ENCODE peak calls at places on chromosomes 6 and 20, in five cellular contexts. Z, O, H, T and F are unnamed samples.

GRCh38 chr6:142942805-142943227 is 2.2 kb downstream of the HIVEP2 start:
- DNase-seq in Z (no peak), O (peak), H (peak), T (no peak), F (peak)

GRCh38 chr6:11965499-11965898 is 46.6 kb upstream of the HIVEP1 start:
- DNase-seq in Z (no peak), O (no peak), H (no peak), T (no peak), F (peak)

GRCh38 chr6:115870464-115870863 is 190.2 kb downstream of the FRK start:
- DNase-seq in Z (no peak), O (no peak), H (no peak), T (no peak), F (no peak)

GRCh38 chr6:31610891-31611425 is 4.1 kb upstream of the AIF1 start:
- DNase-seq in Z (no peak), O (no peak), H (no peak), T (no peak), F (no peak)

GRCh38 chr20:47854687-47855212 is 69.5 kb upstream of the SULF2 start:
- DNase-seq in Z (peak), O (peak), H (peak), T (peak), F (peak)

GRCh38 chr20:58675641-58676040 is 17.0 kb upstream of the NPEPL1 start:
- DNase-seq in Z (no peak), O (no peak), H (no peak), T (no peak), F (no peak)

GRCh38 chr20:62931464-62931863 is 5.2 kb upstream of the DIDO1 start:
- DNase-seq in Z (no peak), O (no peak), H (no peak), T (no peak), F (no peak)

GRCh38 chr20:55415567-55416142 is 589.7 kb downstream of the CBLN4 start:
- DNase-seq in Z (no peak), O (peak), H (peak), T (no peak), F (peak)

GRCh38 chr20:24584538-24585356 is 115.3 kb downstream of the SYNDIG1 start:
- DNase-seq in Z (no peak), O (no peak), H (peak), T (no peak), F (no peak)

GRCh38 chr20:22312744-22313346 is 271.5 kb downstream of the FOXA2 start:
- DNase-seq in Z (peak), O (peak), H (peak), T (no peak), F (peak)

GRCh38 chr6:14889172-14889571 is 356.7 kb upstream of the JARID2 start:
- DNase-seq in Z (no peak), O (peak), H (peak), T (no peak), F (peak)

GRCh38 chr6:143238306-143238705 is 177.6 kb downstream of the AIG1 start:
- DNase-seq in Z (no peak), O (no peak), H (no peak), T (no peak), F (no peak)

GRCh38 chr20:31652917-31653385 is 15.2 kb downstream of the COX4I2 start:
- DNase-seq in Z (no peak), O (no peak), H (peak), T (no peak), F (no peak)

GRCh38 chr6:357791-358341 is 33.7 kb upstream of the IRF4 start:
- DNase-seq in Z (no peak), O (no peak), H (no peak), T (no peak), F (no peak)

GRCh38 chr6:28756555-28756918 is 167.2 kb downstream of the TRIM27 start:
- DNase-seq in Z (no peak), O (peak), H (no peak), T (no peak), F (no peak)

GRCh38 chr20:38893485-38894090 is 32.6 kb upstream of the FAM83D start:
- DNase-seq in Z (peak), O (peak), H (peak), T (peak), F (peak)

GRCh38 chr6:14754636-14755513 is 491.0 kb upstream of the JARID2 start:
- DNase-seq in Z (no peak), O (no peak), H (no peak), T (no peak), F (no peak)

GRCh38 chr6:13229205-13230085 is 98.9 kb downstream of the TBC1D7 start:
- DNase-seq in Z (no peak), O (peak), H (peak), T (no peak), F (peak)

GRCh38 chr6:170441316-170441715 is 111.8 kb downstream of the PSMB1 start:
- DNase-seq in Z (no peak), O (no peak), H (peak), T (no peak), F (no peak)

GRCh38 chr6:71588490-71588889 is 297.9 kb upstream of the RIMS1 start:
- DNase-seq in Z (no peak), O (no peak), H (no peak), T (no peak), F (no peak)

GRCh38 chr6:105374010-105374420 is 28.9 kb downstream of the PREP start:
- DNase-seq in Z (no peak), O (no peak), H (peak), T (peak), F (peak)

GRCh38 chr20:5100684-5101347 is 18.9 kb downstream of the PCNA start:
- DNase-seq in Z (peak), O (peak), H (peak), T (peak), F (peak)

GRCh38 chr6:1285589-1286340 is 26.1 kb upstream of the FOXQ1 start:
- DNase-seq in Z (peak), O (no peak), H (peak), T (no peak), F (peak)

GRCh38 chr20:49446808-49447207 is 35.7 kb downstream of the KCNB1 start:
- DNase-seq in Z (peak), O (no peak), H (no peak), T (no peak), F (peak)

GRCh38 chr6:164108092-164108491 is 693.6 kb downstream of the QKI start:
- DNase-seq in Z (no peak), O (no peak), H (no peak), T (no peak), F (no peak)

GRCh38 chr6:130324657-130325056 is 41.2 kb upstream of the TMEM200A start:
- DNase-seq in Z (no peak), O (no peak), H (peak), T (no peak), F (no peak)

GRCh38 chr6:21258665-21259064 is 334.9 kb upstream of the SOX4 start:
- DNase-seq in Z (no peak), O (no peak), H (no peak), T (no peak), F (no peak)

GRCh38 chr6:56517155-56517745 is 125.4 kb downstream of the DST start:
- DNase-seq in Z (no peak), O (no peak), H (no peak), T (no peak), F (no peak)

GRCh38 chr6:90249458-90249857 is 47.2 kb downstream of the BACH2 start:
- DNase-seq in Z (no peak), O (no peak), H (no peak), T (no peak), F (no peak)

GRCh38 chr6:137013031-137013430 is 31.7 kb downstream of the IL20RA start:
- DNase-seq in Z (no peak), O (no peak), H (peak), T (peak), F (no peak)

GRCh38 chr6:38646166-38646565 is 6.4 kb upstream of the BTBD9 start:
- DNase-seq in Z (no peak), O (no peak), H (peak), T (no peak), F (no peak)

GRCh38 chr20:44720617-44720993 is 5.4 kb downstream of the CCN5 start:
- DNase-seq in Z (no peak), O (no peak), H (peak), T (peak), F (no peak)

GRCh38 chr6:44422534-44422933 is 35.0 kb downstream of the CDC5L start:
- DNase-seq in Z (no peak), O (no peak), H (no peak), T (no peak), F (no peak)

GRCh38 chr20:62623488-62624324 is 18.6 kb upstream of the SLCO4A1 start:
- DNase-seq in Z (peak), O (peak), H (peak), T (peak), F (peak)

GRCh38 chr6:151784441-151785214 is 22.9 kb upstream of the ESR1 start:
- DNase-seq in Z (no peak), O (no peak), H (no peak), T (no peak), F (no peak)

GRCh38 chr20:7031222-7031621 is 263.7 kb downstream of the BMP2 start:
- DNase-seq in Z (peak), O (no peak), H (peak), T (no peak), F (no peak)